ENCODE peak calls at places on chromosomes 6 and 20, in six cellular contexts. R is sigmoid colon, X is SK-N-MC, Q is GM12891, F is HepG2, O is vagina. D is an unnamed sample.

GRCh38 chr20:10716855-10717254 is 43.1 kb upstream of the JAG1 start:
- DNase-seq in R (no peak), X (no peak), Q (no peak), F (peak; percentile 46), O (no peak), D (no peak)

GRCh38 chr20:33915726-33916331 is 77.9 kb upstream of the RALY start:
- DNase-seq in R (no peak), X (no peak), Q (no peak), F (peak; percentile 47), O (no peak), D (no peak)

GRCh38 chr6:37566209-37566859 is 66.6 kb upstream of the CCDC167 start:
- DNase-seq in R (no peak), X (no peak), Q (peak; percentile 85), F (no peak), O (no peak), D (peak; percentile 46)

GRCh38 chr20:18428490-18429173 is 38.2 kb downstream of the DZANK1 start:
- DNase-seq in R (no peak), X (no peak), Q (no peak), F (peak; percentile 64), O (no peak), D (no peak)

GRCh38 chr6:31920803-31921202 is 6.7 kb upstream of the C2 start:
- DNase-seq in R (no peak), X (no peak), Q (no peak), F (no peak), O (no peak), D (peak; percentile 41)

GRCh38 chr20:43029161-43029560 is 160.5 kb downstream of the PTPRT start:
- DNase-seq in R (no peak), X (no peak), Q (no peak), F (no peak), O (no peak), D (no peak)

GRCh38 chr6:148054219-148054618 is 288.4 kb upstream of the SASH1 start:
- DNase-seq in R (no peak), X (no peak), Q (no peak), F (no peak), O (no peak), D (no peak)

GRCh38 chr6:157658301-157658700 is 164.7 kb upstream of the SNX9 start:
- DNase-seq in R (no peak), X (no peak), Q (no peak), F (no peak), O (no peak), D (no peak)

GRCh38 chr20:53752583-53752970 is 158.9 kb upstream of the ZNF217 start:
- DNase-seq in R (no peak), X (no peak), Q (no peak), F (no peak), O (no peak), D (no peak)

GRCh38 chr6:30759575-30760239 is 15.4 kb upstream of the IER3 start:
- DNase-seq in R (no peak), X (no peak), Q (no peak), F (peak; percentile 97), O (no peak), D (no peak)

GRCh38 chr20:62742550-62742949 is 33.9 kb downstream of the NTSR1 start:
- DNase-seq in R (no peak), X (no peak), Q (no peak), F (no peak), O (no peak), D (no peak)

GRCh38 chr6:37673436-37673835 is 24.2 kb downstream of the MDGA1 start:
- DNase-seq in R (no peak), X (no peak), Q (no peak), F (no peak), O (no peak), D (no peak)

GRCh38 chr6:3640868-3641267 is 110.6 kb downstream of the PXDC1 start:
- DNase-seq in R (no peak), X (no peak), Q (no peak), F (no peak), O (no peak), D (no peak)

GRCh38 chr20:13681248-13682125 is 42.8 kb upstream of the TASP1 start:
- DNase-seq in R (no peak), X (no peak), Q (peak; percentile 35), F (peak; percentile 97), O (no peak), D (no peak)

GRCh38 chr20:64083380-64084208 is 604 bp downstream of the LKAAEAR1 start:
- DNase-seq in R (no peak), X (no peak), Q (no peak), F (peak; percentile 67), O (no peak), D (peak; percentile 62)
- TF ChIP-seq POLR2AphosphoS5 in R (no peak), X (no peak), Q (no peak), F (no peak), O (no peak), D (no peak)

GRCh38 chr20:23879328-23879798 is at the start of gene CST5:
- DNase-seq in R (no peak), X (no peak), Q (no peak), F (no peak), O (no peak), D (no peak)
- TF ChIP-seq POLR2AphosphoS5 in R (no peak), X (no peak), Q (no peak), F (no peak), O (no peak), D (no peak)

GRCh38 chr6:138546733-138547185 is 47.5 kb upstream of the NHSL1 start:
- DNase-seq in R (no peak), X (no peak), Q (no peak), F (peak; percentile 67), O (no peak), D (no peak)

GRCh38 chr6:138545621-138545980 is 46.3 kb upstream of the NHSL1 start:
- DNase-seq in R (peak; percentile 79), X (no peak), Q (no peak), F (no peak), O (no peak), D (no peak)

GRCh38 chr6:138543648-138544047 is 44.4 kb upstream of the NHSL1 start:
- DNase-seq in R (no peak), X (no peak), Q (no peak), F (peak; percentile 96), O (no peak), D (no peak)

GRCh38 chr6:138541793-138542481 is 42.6 kb upstream of the NHSL1 start:
- DNase-seq in R (no peak), X (peak; percentile 87), Q (no peak), F (no peak), O (no peak), D (no peak)

DNA sequence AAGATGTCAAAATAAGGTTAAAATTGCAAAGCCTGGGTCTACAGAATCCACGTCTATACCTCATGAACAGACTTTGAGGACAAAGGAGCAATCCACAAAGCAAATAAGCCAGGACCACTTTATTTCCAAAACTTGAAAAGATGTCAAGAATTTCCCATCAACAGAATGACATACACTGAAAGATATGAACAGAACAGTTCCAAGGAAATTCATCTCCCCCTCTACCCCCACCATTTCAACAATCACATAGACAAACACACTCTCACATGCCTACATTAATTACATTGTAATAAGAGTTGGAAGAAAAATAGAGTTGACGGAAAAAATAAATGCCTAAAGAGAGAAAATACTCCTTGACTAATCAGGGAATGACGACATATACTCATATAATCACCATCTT is 45.2 kb upstream of the NHSL1 start:
- DNase-seq in R (no peak), X (no peak), Q (no peak), F (no peak), O (no peak), D (no peak)
- TF ChIP-seq POLR2AphosphoS5 in R (no peak), X (no peak), Q (no peak), F (no peak), O (no peak), D (no peak)

DNA sequence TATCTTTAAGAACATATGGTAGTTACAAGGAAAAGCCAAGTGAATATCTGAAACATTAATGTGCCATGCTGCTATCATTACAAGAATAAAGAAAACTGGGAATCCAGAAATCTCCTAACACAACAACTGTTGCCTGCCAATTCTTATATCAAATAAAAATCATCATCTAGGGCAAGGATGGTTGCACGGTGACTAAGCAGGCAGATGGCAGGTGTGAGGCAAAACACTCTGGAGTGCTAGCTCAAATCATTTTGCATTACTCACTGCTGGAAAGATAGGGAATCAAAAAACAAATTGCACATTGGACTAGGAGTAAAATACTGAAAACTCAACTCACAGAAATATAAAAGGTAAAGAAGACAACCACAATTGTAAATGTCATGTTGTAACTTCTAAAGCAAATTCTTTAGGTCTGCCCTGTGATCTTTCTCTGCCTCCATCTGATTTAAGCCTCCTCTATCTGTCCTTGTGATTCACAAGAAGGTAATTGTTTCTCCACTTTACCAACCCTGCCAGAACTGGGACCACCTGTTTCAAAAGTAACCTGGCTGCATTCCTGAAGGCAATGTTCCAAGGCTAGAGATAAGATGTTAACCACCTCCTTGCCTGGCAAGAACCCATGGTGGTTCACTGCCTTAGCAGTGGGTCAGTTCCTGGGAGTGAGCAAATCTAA is 33.0 kb upstream of the LCA5 start:
- DNase-seq in R (no peak), X (no peak), Q (no peak), F (peak; percentile 57), O (no peak), D (no peak)
- TF ChIP-seq POLR2AphosphoS5 in R (no peak), X (no peak), Q (no peak), F (no peak), O (no peak), D (no peak)

DNA sequence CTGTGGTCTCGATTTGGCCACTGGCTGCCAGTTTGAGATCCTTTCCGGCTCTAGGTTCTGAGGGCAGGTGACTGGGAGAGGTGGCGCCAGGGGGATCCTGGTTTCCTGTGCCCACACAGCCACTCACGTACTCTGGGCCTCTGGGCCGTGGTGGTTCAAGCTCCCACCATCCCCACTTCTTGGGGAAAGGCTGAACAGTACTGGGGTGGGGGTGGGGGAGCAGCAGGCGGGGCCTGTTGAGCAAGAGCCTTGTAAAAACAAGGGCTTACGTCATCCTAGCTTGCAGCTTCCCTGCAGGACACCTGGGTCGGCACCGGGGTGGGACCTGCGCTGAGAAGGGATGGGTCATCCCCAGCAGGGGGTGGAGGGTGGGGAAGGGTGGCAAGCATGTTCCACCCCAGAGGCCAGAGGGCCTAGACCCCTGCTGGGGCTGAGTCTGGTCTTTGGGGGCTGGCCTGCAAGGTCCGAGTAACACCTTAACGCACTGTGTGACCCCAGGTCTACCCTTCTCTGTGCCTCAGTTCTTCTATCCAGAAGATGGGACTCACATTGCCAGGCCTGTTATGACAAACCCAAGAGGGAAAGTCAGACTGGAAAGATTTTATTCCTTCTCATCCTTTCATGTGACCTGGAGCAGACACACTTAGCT is 3.1 kb upstream of the CEBPB start:
- DNase-seq in R (peak; percentile 88), X (no peak), Q (no peak), F (peak; percentile 77), O (peak; percentile 95), D (peak; percentile 45)
- TF ChIP-seq POLR2AphosphoS5 in R (no peak), X (no peak), Q (no peak), F (peak; percentile 66), O (peak; percentile 72), D (peak; percentile 43)